ENCODE peak calls at places on chromosome X, in six cellular contexts. One of them, this sample, is unnamed.

GRCh38 chrX:97858592-97858991 is 974.9 kb downstream of the RPA4 start:
- DNase-seq in neural crest cell: no peak
- DNase-seq in left lung: no peak
- DNase-seq in AG04450: no peak
- DNase-seq in MM.1S: no peak
- DNase-seq in psoas muscle: no peak
- DNase-seq in this sample: no peak

GRCh38 chrX:44733931-44734330 is 109.9 kb upstream of the DUSP21 start:
- DNase-seq in MM.1S: no peak
- DNase-seq in AG04450: no peak
- DNase-seq in left lung: no peak
- DNase-seq in psoas muscle: no peak
- DNase-seq in neural crest cell: no peak
- DNase-seq in this sample: no peak

GRCh38 chrX:36844857-36845256 is 163.3 kb upstream of the FAM47C start:
- DNase-seq in psoas muscle: no peak
- DNase-seq in AG04450: no peak
- DNase-seq in left lung: no peak
- DNase-seq in neural crest cell: no peak
- DNase-seq in MM.1S: no peak
- DNase-seq in this sample: no peak

GRCh38 chrX:20231598-20231997 is 35.1 kb downstream of the RPS6KA3 start:
- DNase-seq in neural crest cell: no peak
- DNase-seq in psoas muscle: no peak
- DNase-seq in AG04450: no peak
- DNase-seq in left lung: no peak
- DNase-seq in MM.1S: no peak
- DNase-seq in this sample: no peak

GRCh38 chrX:13647709-13648212 is 5.2 kb upstream of the TCEANC start:
- DNase-seq in psoas muscle: no peak
- DNase-seq in left lung: peak; percentile 56
- DNase-seq in AG04450: no peak
- DNase-seq in neural crest cell: no peak
- DNase-seq in MM.1S: no peak
- DNase-seq in this sample: no peak

GRCh38 chrX:26649534-26649933 is 433.6 kb downstream of the MAGEB5 start:
- DNase-seq in psoas muscle: no peak
- DNase-seq in neural crest cell: peak; percentile 3
- DNase-seq in AG04450: no peak
- DNase-seq in left lung: no peak
- DNase-seq in MM.1S: peak; percentile 29
- DNase-seq in this sample: no peak

GRCh38 chrX:44003975-44004374 is 30.8 kb upstream of the NDP start:
- DNase-seq in neural crest cell: no peak
- DNase-seq in left lung: peak; percentile 41
- DNase-seq in psoas muscle: no peak
- DNase-seq in MM.1S: no peak
- DNase-seq in AG04450: no peak
- DNase-seq in this sample: no peak

GRCh38 chrX:12080265-12080664 is 58.0 kb upstream of the FRMPD4 start:
- DNase-seq in neural crest cell: no peak
- DNase-seq in left lung: no peak
- DNase-seq in AG04450: peak; percentile 7
- DNase-seq in psoas muscle: no peak
- DNase-seq in MM.1S: peak; percentile 25
- DNase-seq in this sample: no peak

GRCh38 chrX:29487714-29488113 is 727.6 kb upstream of the MAGEB2 start:
- DNase-seq in psoas muscle: no peak
- DNase-seq in left lung: no peak
- DNase-seq in AG04450: no peak
- DNase-seq in neural crest cell: no peak
- DNase-seq in MM.1S: no peak
- DNase-seq in this sample: no peak

GRCh38 chrX:126551306-126551705 is 1.3 kb downstream of the DCAF12L1 start:
- DNase-seq in AG04450: no peak
- DNase-seq in psoas muscle: no peak
- DNase-seq in MM.1S: no peak
- DNase-seq in neural crest cell: no peak
- DNase-seq in left lung: no peak
- DNase-seq in this sample: no peak

GRCh38 chrX:123920065-123920785 is 41.3 kb upstream of the STAG2 start:
- DNase-seq in AG04450: peak; percentile 52
- DNase-seq in neural crest cell: no peak
- DNase-seq in psoas muscle: no peak
- DNase-seq in left lung: no peak
- DNase-seq in MM.1S: no peak
- DNase-seq in this sample: no peak

GRCh38 chrX:1205681-1206611 is 6.5 kb downstream of the CRLF2 start:
- DNase-seq in AG04450: no peak
- DNase-seq in psoas muscle: no peak
- DNase-seq in neural crest cell: peak; percentile 43
- DNase-seq in MM.1S: peak; percentile 79
- DNase-seq in left lung: no peak
- DNase-seq in this sample: no peak

GRCh38 chrX:14936561-14936960 is 63.3 kb downstream of the MOSPD2 start:
- DNase-seq in neural crest cell: no peak
- DNase-seq in psoas muscle: no peak
- DNase-seq in AG04450: peak; percentile 27
- DNase-seq in left lung: no peak
- DNase-seq in MM.1S: no peak
- DNase-seq in this sample: no peak

GRCh38 chrX:136196691-136197155 is 49.4 kb downstream of the FHL1 start:
- DNase-seq in left lung: no peak
- DNase-seq in neural crest cell: no peak
- DNase-seq in psoas muscle: no peak
- DNase-seq in AG04450: no peak
- DNase-seq in MM.1S: no peak
- DNase-seq in this sample: no peak

GRCh38 chrX:72019487-72019886 is 108.8 kb downstream of the NHSL2 start:
- DNase-seq in neural crest cell: no peak
- DNase-seq in AG04450: no peak
- DNase-seq in psoas muscle: no peak
- DNase-seq in MM.1S: no peak
- DNase-seq in left lung: no peak
- DNase-seq in this sample: no peak

GRCh38 chrX:135652602-135653001 is 60.8 kb upstream of the CT45A1 start:
- DNase-seq in AG04450: no peak
- DNase-seq in left lung: no peak
- DNase-seq in MM.1S: peak; percentile 89
- DNase-seq in neural crest cell: no peak
- DNase-seq in psoas muscle: no peak
- DNase-seq in this sample: no peak

GRCh38 chrX:9612146-9612505 is 147.3 kb downstream of the TBL1X start:
- DNase-seq in psoas muscle: no peak
- DNase-seq in left lung: no peak
- DNase-seq in neural crest cell: no peak
- DNase-seq in MM.1S: no peak
- DNase-seq in AG04450: no peak
- DNase-seq in this sample: no peak
- TF ChIP-seq CTCF in psoas muscle: no peak
- TF ChIP-seq CTCF in left lung: no peak
- TF ChIP-seq CTCF in neural crest cell: no peak
- TF ChIP-seq CTCF in MM.1S: no peak
- TF ChIP-seq CTCF in AG04450: no peak
- TF ChIP-seq CTCF in this sample: no peak

GRCh38 chrX:69387559-69388487 is 116.3 kb upstream of the NALF2 start:
- DNase-seq in MM.1S: peak; percentile 22
- DNase-seq in neural crest cell: peak; percentile 78
- DNase-seq in AG04450: peak; percentile 4
- DNase-seq in left lung: peak; percentile 37
- DNase-seq in psoas muscle: peak; percentile 70
- DNase-seq in this sample: peak; percentile 58
- TF ChIP-seq CTCF in MM.1S: peak; percentile 65
- TF ChIP-seq CTCF in neural crest cell: peak; percentile 80
- TF ChIP-seq CTCF in AG04450: peak; percentile 66
- TF ChIP-seq CTCF in left lung: peak; percentile 75
- TF ChIP-seq CTCF in psoas muscle: peak; percentile 70
- TF ChIP-seq CTCF in this sample: peak; percentile 76

GRCh38 chrX:31112226-31112999 is 40.6 kb upstream of the FTHL17 start:
- DNase-seq in AG04450: no peak
- DNase-seq in psoas muscle: no peak
- DNase-seq in left lung: no peak
- DNase-seq in neural crest cell: no peak
- DNase-seq in MM.1S: no peak
- DNase-seq in this sample: no peak
- TF ChIP-seq CTCF in AG04450: no peak
- TF ChIP-seq CTCF in psoas muscle: no peak
- TF ChIP-seq CTCF in left lung: no peak
- TF ChIP-seq CTCF in neural crest cell: no peak
- TF ChIP-seq CTCF in MM.1S: no peak
- TF ChIP-seq CTCF in this sample: no peak

DNA sequence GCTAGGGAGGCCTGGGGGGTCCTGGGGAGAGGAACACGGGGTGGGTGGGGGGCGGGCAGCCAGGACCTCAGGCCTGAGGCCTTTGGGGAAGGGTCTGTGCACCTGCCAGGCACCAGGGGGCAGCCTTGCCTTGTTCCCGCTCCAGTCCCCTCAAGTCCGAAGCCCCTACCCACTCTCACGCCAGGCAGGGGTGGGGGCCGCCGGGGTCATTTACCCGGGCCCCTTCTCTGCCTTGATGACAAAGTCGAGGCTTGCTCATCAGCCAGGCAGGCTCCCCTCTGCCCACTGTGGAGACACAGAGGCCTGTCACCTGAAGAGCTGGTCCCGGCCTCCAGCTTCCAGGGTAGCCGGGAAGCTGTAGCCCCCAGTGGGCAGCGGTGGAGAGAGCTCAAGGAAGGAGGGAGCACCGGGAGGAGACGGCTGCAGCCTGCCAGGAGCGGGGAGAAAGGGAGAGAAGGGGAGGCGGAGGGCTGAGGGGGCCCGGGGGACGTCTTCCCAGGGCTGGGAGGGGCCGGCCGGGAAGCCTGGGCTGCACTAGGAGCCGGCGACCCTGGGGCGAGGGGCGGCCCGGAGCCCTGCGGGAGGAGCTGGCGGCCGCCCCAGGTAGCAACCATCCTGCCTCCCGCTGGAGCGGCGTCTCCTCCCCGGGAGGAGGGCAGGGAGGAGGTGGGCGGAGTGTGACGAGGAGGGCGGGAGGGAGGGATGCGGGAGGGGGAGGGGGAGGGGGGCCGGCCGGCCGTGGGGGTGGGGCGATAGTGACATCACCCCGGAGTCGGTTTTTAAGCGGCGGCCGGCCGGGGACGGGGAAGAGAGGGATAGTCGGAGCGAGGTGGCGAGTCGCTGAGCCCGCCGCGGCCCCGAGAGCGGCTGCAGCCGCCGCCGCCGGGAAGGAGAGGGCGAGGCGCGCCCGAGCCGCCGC is at the start of gene SLC6A8:
- DNase-seq in psoas muscle: peak; percentile 88
- DNase-seq in left lung: peak; percentile 67
- DNase-seq in MM.1S: peak; percentile 33
- DNase-seq in AG04450: peak; percentile 15
- DNase-seq in neural crest cell: peak; percentile 62
- DNase-seq in this sample: peak; percentile 44
- TF ChIP-seq CTCF in psoas muscle: peak; percentile 44
- TF ChIP-seq CTCF in left lung: no peak
- TF ChIP-seq CTCF in MM.1S: peak; percentile 33
- TF ChIP-seq CTCF in AG04450: peak; percentile 32
- TF ChIP-seq CTCF in neural crest cell: peak; percentile 52
- TF ChIP-seq CTCF in this sample: peak; percentile 62

DNA sequence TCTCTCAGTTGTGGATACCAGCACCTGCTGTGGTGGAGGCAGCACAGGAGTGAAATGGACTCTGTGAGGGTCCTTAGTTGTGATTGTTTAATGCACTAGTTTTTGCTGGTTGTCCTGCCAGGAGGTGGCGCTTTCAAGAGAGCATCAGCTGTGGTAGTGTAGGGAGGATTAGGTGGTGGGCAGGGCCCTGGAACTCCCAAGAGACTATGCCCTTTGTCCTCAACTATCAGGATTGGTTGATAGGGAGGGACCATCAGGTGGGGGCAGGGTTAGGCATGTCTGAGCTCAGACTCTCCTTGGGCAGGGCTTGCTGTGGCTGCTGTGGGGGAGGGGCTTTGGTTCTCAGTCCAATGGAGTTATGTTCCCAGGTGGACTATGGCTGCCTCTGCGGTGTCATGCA is 121.9 kb downstream of the RRAGB start:
- DNase-seq in AG04450: no peak
- DNase-seq in psoas muscle: no peak
- DNase-seq in neural crest cell: no peak
- DNase-seq in left lung: no peak
- DNase-seq in MM.1S: no peak
- DNase-seq in this sample: no peak
- TF ChIP-seq CTCF in AG04450: no peak
- TF ChIP-seq CTCF in psoas muscle: no peak
- TF ChIP-seq CTCF in neural crest cell: no peak
- TF ChIP-seq CTCF in left lung: no peak
- TF ChIP-seq CTCF in MM.1S: no peak
- TF ChIP-seq CTCF in this sample: no peak

GRCh38 chrX:38770152-38770551 is 31.1 kb upstream of the MID1IP1 start:
- DNase-seq in AG04450: no peak
- DNase-seq in left lung: no peak
- DNase-seq in MM.1S: no peak
- DNase-seq in neural crest cell: no peak
- DNase-seq in psoas muscle: no peak
- DNase-seq in this sample: no peak

GRCh38 chrX:38768079-38768478 is 33.2 kb upstream of the MID1IP1 start:
- DNase-seq in neural crest cell: no peak
- DNase-seq in MM.1S: peak; percentile 27
- DNase-seq in psoas muscle: no peak
- DNase-seq in AG04450: peak; percentile 6
- DNase-seq in left lung: no peak
- DNase-seq in this sample: no peak
- TF ChIP-seq CTCF in neural crest cell: peak; percentile 55
- TF ChIP-seq CTCF in MM.1S: peak; percentile 29
- TF ChIP-seq CTCF in psoas muscle: peak; percentile 46
- TF ChIP-seq CTCF in AG04450: peak; percentile 43
- TF ChIP-seq CTCF in left lung: peak; percentile 22
- TF ChIP-seq CTCF in this sample: no peak

GRCh38 chrX:30935985-30936384 is 46.9 kb upstream of the TAB3 start:
- DNase-seq in MM.1S: no peak
- DNase-seq in psoas muscle: no peak
- DNase-seq in AG04450: no peak
- DNase-seq in neural crest cell: peak; percentile 5
- DNase-seq in left lung: no peak
- DNase-seq in this sample: no peak
- TF ChIP-seq CTCF in MM.1S: no peak
- TF ChIP-seq CTCF in psoas muscle: no peak
- TF ChIP-seq CTCF in AG04450: peak; percentile 31
- TF ChIP-seq CTCF in neural crest cell: peak; percentile 43
- TF ChIP-seq CTCF in left lung: no peak
- TF ChIP-seq CTCF in this sample: peak; percentile 41